ENCODE peak calls at places on chromosome 21, in seven cellular contexts. O is esophagus muscularis mucosa, J is adrenal gland, N is GM12891, M is breast epithelium, Z is body of pancreas, X is transverse colon. W is an unnamed sample.

GRCh38 chr21:34526618-34527290 is 14.7 kb upstream of the KCNE1 start:
- DNase-seq in M (no peak), X (peak), N (no peak), Z (peak), O (peak), J (peak), W (no peak)

GRCh38 chr21:34992736-34993135 is 56.4 kb downstream of the RUNX1 start:
- DNase-seq in M (no peak), Z (no peak), O (no peak), J (no peak), N (no peak), X (no peak), W (peak)

GRCh38 chr21:21159253-21159899 is 161.2 kb downstream of the NCAM2 start:
- DNase-seq in J (no peak), X (no peak), N (no peak), Z (no peak), M (no peak), O (no peak), W (no peak)

GRCh38 chr21:25573409-25574206 is 33.7 kb downstream of the MRPL39 start:
- DNase-seq in M (no peak), X (no peak), J (no peak), N (no peak), Z (no peak), O (no peak), W (peak)

GRCh38 chr21:16196521-16197208 is 466.9 kb downstream of the USP25 start:
- DNase-seq in N (no peak), M (no peak), O (no peak), Z (no peak), J (no peak), X (no peak), W (peak)

GRCh38 chr21:29144736-29145353 is 14.4 kb downstream of the MAP3K7CL start:
- DNase-seq in M (no peak), X (no peak), Z (no peak), J (no peak), N (no peak), O (no peak), W (no peak)

GRCh38 chr21:34510148-34511142 is 1.6 kb downstream of the KCNE1 start:
- DNase-seq in X (peak), J (peak), Z (peak), O (no peak), M (peak), N (peak), W (peak)

GRCh38 chr21:39648879-39649278 is 36.1 kb downstream of the B3GALT5 start:
- DNase-seq in N (no peak), O (no peak), X (no peak), Z (no peak), J (peak), M (no peak), W (no peak)

GRCh38 chr21:25385912-25386474 is 221.3 kb downstream of the MRPL39 start:
- DNase-seq in X (no peak), J (peak), M (no peak), Z (peak), O (no peak), N (no peak), W (peak)

GRCh38 chr21:30616125-30616524 is at the start of gene KRTAP20-1:
- DNase-seq in X (no peak), J (no peak), Z (no peak), O (no peak), M (no peak), N (no peak), W (no peak)

GRCh38 chr21:35204850-35205564 is 155.9 kb upstream of the RUNX1 start:
- DNase-seq in J (peak), N (no peak), M (no peak), Z (peak), X (peak), O (no peak), W (peak)

GRCh38 chr21:28426545-28426944 is 566.1 kb downstream of the LTN1 start:
- DNase-seq in J (no peak), X (no peak), O (no peak), Z (no peak), N (no peak), M (no peak), W (no peak)

GRCh38 chr21:42674351-42674940 is 21.0 kb downstream of the PDE9A start:
- DNase-seq in J (no peak), X (peak), O (peak), N (no peak), M (no peak), Z (no peak), W (no peak)

GRCh38 chr21:16590658-16591057 is 860.9 kb downstream of the USP25 start:
- DNase-seq in M (no peak), J (no peak), X (no peak), O (no peak), Z (no peak), N (no peak), W (no peak)

GRCh38 chr21:29155118-29155932 is 24.9 kb downstream of the MAP3K7CL start:
- DNase-seq in Z (peak), N (no peak), O (no peak), J (no peak), M (peak), X (no peak), W (no peak)

GRCh38 chr21:26096972-26097371 is 73.6 kb downstream of the APP start:
- DNase-seq in O (no peak), X (no peak), M (no peak), N (no peak), J (no peak), Z (no peak), W (no peak)

GRCh38 chr21:43189936-43190335 is 21.1 kb downstream of the CRYAA start:
- DNase-seq in N (no peak), J (peak), Z (no peak), M (peak), O (no peak), X (no peak), W (no peak)

GRCh38 chr21:31728952-31729351 is 3.0 kb downstream of the SCAF4 start:
- DNase-seq in X (no peak), M (no peak), J (no peak), Z (no peak), N (no peak), O (no peak), W (no peak)

GRCh38 chr21:43657355-43658093 is 1.8 kb downstream of the HSF2BP start:
- DNase-seq in X (no peak), Z (no peak), N (no peak), O (no peak), M (no peak), J (peak), W (no peak)

GRCh38 chr21:29145354-29145782 is 14.9 kb downstream of the MAP3K7CL start:
- DNase-seq in J (peak), Z (no peak), X (no peak), N (no peak), M (no peak), O (no peak), W (no peak)

GRCh38 chr21:29219165-29219770 is 79.5 kb upstream of the BACH1 start:
- DNase-seq in O (no peak), M (no peak), X (peak), Z (peak), J (no peak), N (no peak), W (no peak)

GRCh38 chr21:25953196-25953595 is 217.4 kb downstream of the APP start:
- DNase-seq in Z (no peak), M (no peak), J (no peak), X (no peak), N (no peak), O (no peak), W (no peak)

GRCh38 chr21:43367296-43367695 is 59.6 kb downstream of the SIK1 start:
- DNase-seq in Z (no peak), J (no peak), N (no peak), M (no peak), X (no peak), O (no peak), W (no peak)

GRCh38 chr21:16156841-16157240 is 427.1 kb downstream of the USP25 start:
- DNase-seq in O (no peak), X (no peak), J (no peak), N (no peak), M (no peak), Z (no peak), W (no peak)

GRCh38 chr21:28069446-28069845 is 923.2 kb downstream of the LTN1 start:
- DNase-seq in M (no peak), Z (no peak), O (no peak), X (no peak), J (no peak), N (no peak), W (no peak)

GRCh38 chr21:31618696-31619430 is 40.6 kb upstream of the SOD1 start:
- DNase-seq in Z (no peak), X (no peak), N (no peak), O (no peak), M (no peak), J (no peak), W (no peak)

GRCh38 chr21:34524671-34525601 is 12.9 kb upstream of the KCNE1 start:
- DNase-seq in X (no peak), N (no peak), Z (peak), M (no peak), O (no peak), J (no peak), W (no peak)

GRCh38 chr21:21688877-21689276 is 690.7 kb downstream of the NCAM2 start:
- DNase-seq in Z (no peak), X (no peak), J (peak), O (no peak), N (no peak), M (no peak), W (no peak)

GRCh38 chr21:27739187-27739586 is 772.3 kb upstream of the ADAMTS5 start:
- DNase-seq in N (no peak), J (no peak), Z (no peak), X (no peak), M (no peak), O (no peak), W (no peak)

GRCh38 chr21:32257952-32258785 is 20.7 kb downstream of the MIS18A start:
- DNase-seq in X (peak), M (peak), J (peak), Z (peak), N (peak), O (no peak), W (peak)

GRCh38 chr21:45364464-45365185 is 40.3 kb upstream of the COL18A1 start:
- DNase-seq in M (no peak), J (no peak), O (no peak), Z (peak), N (no peak), X (no peak), W (no peak)
- TF ChIP-seq POLR2A in M (no peak), J (no peak), O (no peak), Z (peak), N (no peak), X (no peak), W (no peak)

GRCh38 chr21:37367301-37367757 is 756 bp downstream of the DYRK1A start:
- DNase-seq in N (no peak), Z (peak), O (no peak), X (peak), M (no peak), J (no peak), W (no peak)

GRCh38 chr21:37369307-37369854 is 2.8 kb downstream of the DYRK1A start:
- DNase-seq in M (no peak), N (no peak), O (no peak), J (no peak), Z (no peak), X (no peak), W (peak)

GRCh38 chr21:37368536-37369279 is 2.1 kb downstream of the DYRK1A start:
- DNase-seq in N (no peak), Z (no peak), J (no peak), M (no peak), O (no peak), X (no peak), W (peak)

GRCh38 chr21:37366488-37367300 is at the start of gene DYRK1A:
- DNase-seq in O (peak), N (peak), Z (peak), J (peak), M (peak), X (peak), W (peak)

GRCh38 chr21:37367758-37368535 is 1.4 kb downstream of the DYRK1A start:
- DNase-seq in J (peak), X (peak), M (no peak), Z (peak), O (no peak), N (no peak), W (peak)
- TF ChIP-seq POLR2A in J (no peak), X (no peak), M (no peak), Z (peak), O (no peak), N (peak), W (no peak)

GRCh38 chr21:41361786-41362604 is at the start of gene MX2:
- DNase-seq in J (peak), N (peak), X (peak), M (peak), Z (peak), O (peak), W (no peak)

GRCh38 chr21:41359289-41359688 is 2.5 kb upstream of the MX2 start:
- DNase-seq in M (peak), O (no peak), N (no peak), J (peak), X (no peak), Z (no peak), W (no peak)

GRCh38 chr21:41362605-41363369 is 960 bp downstream of the MX2 start:
- DNase-seq in N (no peak), J (peak), X (no peak), Z (no peak), M (no peak), O (no peak), W (no peak)

GRCh38 chr21:41360072-41360821 is 1.6 kb upstream of the MX2 start:
- DNase-seq in J (peak), O (no peak), M (peak), N (no peak), X (peak), Z (peak), W (no peak)

DNA sequence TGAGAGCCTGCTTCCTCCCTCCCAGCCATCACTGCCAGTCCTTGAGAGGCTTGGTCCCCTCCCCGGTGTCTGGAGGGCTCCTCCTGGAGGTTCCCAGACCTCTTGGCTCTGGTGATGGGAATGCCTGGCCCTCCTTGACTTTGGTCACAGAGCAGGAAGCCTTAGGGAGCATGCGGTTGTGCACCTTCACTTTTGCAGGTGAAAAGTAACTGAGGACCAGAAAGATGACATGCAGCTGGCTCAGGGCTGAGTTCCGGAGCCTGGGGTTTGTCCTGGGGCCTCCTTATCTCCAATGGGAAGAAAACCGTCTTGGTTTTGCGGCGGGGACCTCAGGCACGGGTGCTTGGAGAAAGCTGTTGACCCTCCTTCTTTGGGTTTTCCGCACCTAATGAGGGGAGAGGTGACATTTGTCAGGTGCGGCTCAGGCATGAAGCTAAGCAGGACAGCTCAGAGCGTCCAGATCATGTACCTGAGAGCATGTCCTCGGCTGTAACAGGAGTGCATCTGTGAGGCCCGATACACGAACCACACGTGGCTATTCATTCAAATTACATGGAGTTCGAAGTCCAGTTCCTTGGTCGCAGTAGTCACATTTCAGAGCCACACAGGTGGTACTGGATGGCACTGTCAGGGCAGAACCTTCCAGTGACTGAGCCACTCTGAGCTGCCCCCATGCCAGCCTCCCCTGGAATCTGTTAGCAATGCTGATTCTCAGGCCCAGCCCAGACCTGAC is 608 bp upstream of the MX2 start:
- DNase-seq in X (no peak), M (peak), N (no peak), Z (no peak), J (peak), O (no peak), W (no peak)
- TF ChIP-seq POLR2A in X (no peak), M (no peak), N (no peak), Z (no peak), J (no peak), O (no peak), W (no peak)

GRCh38 chr21:36542312-36543101 is 62.6 kb upstream of the CLDN14 start:
- DNase-seq in N (peak), X (peak), J (peak), O (no peak), M (no peak), Z (peak), W (no peak)
- TF ChIP-seq POLR2A in N (peak), X (no peak), J (no peak), O (no peak), M (no peak), Z (no peak), W (no peak)

GRCh38 chr21:41612674-41613250 is 104.8 kb upstream of the TMPRSS2 start:
- DNase-seq in X (peak), J (peak), Z (peak), N (no peak), M (peak), O (peak), W (peak)
- TF ChIP-seq POLR2A in X (no peak), J (no peak), Z (no peak), N (no peak), M (no peak), O (no peak), W (no peak)

DNA sequence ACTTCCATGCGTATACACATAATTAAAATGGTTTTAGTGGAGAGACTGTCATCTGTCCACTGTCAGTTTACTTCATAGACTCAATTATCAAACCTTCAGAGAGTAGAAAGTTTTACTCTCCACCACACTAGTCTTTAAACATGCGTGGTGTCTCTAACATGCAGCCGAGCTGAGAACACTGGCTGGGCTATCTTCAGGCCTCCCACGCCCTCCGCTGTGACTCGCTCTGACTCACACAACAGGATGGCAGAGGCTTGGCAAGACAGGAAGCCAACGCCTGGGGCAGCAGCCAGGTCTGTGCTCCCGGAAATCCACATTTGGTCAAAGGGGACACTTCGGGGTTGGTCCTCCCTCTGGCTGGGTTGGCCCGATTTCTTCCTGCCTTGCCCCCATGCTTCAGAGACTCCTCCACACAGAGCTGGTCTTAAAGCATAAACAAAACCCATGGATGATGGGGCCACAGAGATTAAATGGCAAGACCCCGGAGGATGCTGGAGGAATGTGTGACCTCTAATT is 22.7 kb upstream of the IFNGR2 start:
- DNase-seq in N (no peak), Z (peak), M (peak), J (peak), X (peak), O (peak), W (peak)
- TF ChIP-seq POLR2A in N (peak), Z (peak), M (no peak), J (no peak), X (peak), O (no peak), W (peak)

DNA sequence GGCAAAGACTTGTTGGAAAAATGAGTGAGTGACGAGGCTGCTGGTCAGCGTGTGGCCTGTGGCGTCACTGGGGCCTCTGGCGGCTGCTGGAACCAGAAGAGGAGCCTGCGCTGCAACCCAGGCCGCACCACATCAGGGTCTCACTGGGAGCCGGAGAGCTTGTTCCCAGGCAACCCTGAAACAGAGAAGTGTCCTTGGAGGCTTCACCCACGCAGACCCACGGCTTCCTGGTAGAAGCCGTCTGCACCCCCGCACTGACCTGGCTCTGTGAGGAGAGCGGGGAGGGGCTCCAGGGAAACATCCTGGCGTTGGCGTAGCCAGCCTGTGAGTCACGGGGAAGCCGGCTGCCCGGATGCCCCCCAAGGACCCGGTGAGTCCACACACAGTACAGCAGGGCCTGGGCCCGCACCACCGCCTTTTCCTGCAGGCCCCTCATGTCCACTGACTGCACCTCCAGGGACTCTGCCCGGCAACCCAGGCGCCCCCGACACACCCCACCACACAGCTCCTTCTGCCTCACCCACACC is 57.4 kb downstream of the COL6A1 start:
- DNase-seq in M (no peak), J (peak), X (no peak), O (peak), Z (peak), N (no peak), W (no peak)
- TF ChIP-seq POLR2A in M (no peak), J (no peak), X (no peak), O (no peak), Z (no peak), N (no peak), W (no peak)

GRCh38 chr21:15064576-15065380 is at the start of gene NRIP1:
- DNase-seq in O (peak), X (peak), M (peak), J (peak), Z (peak), N (peak), W (peak)
- TF ChIP-seq POLR2A in O (no peak), X (peak), M (peak), J (peak), Z (peak), N (no peak), W (peak)

W was measured in erythroblast.